ENCODE peak calls at places on chromosomes 6 and 20, in seven cellular contexts. F, U, D, L, Z, H and A are unnamed samples.
A peak's percentile ranks its signal among the peaks of the same experiment; 100 is the strongest.

GRCh38 chr20:49699200-49699992 is 14.3 kb downstream of the B4GALT5 start:
- DNase-seq in F (no peak), U (no peak), D (peak; percentile 34), L (no peak), Z (peak; percentile 66), H (no peak), A (no peak)

GRCh38 chr6:131101911-131102680 is 33.2 kb upstream of the AKAP7 start:
- DNase-seq in F (no peak), U (no peak), D (no peak), L (no peak), Z (peak; percentile 5), H (no peak), A (no peak)

GRCh38 chr20:10680571-10680970 is 6.8 kb upstream of the JAG1 start:
- DNase-seq in F (no peak), U (no peak), D (no peak), L (no peak), Z (no peak), H (no peak), A (no peak)

GRCh38 chr6:144897441-144897921 is 612.3 kb downstream of the UTRN start:
- DNase-seq in F (no peak), U (peak; percentile 94), D (peak; percentile 85), L (no peak), Z (peak; percentile 89), H (no peak), A (no peak)

GRCh38 chr20:51528263-51529026 is 14.1 kb downstream of the NFATC2 start:
- DNase-seq in F (no peak), U (no peak), D (no peak), L (no peak), Z (no peak), H (no peak), A (no peak)

GRCh38 chr20:16397053-16397452 is 176.2 kb downstream of the KIF16B start:
- DNase-seq in F (no peak), U (no peak), D (no peak), L (peak; percentile 67), Z (no peak), H (no peak), A (no peak)

GRCh38 chr6:79167931-79168694 is 66.4 kb downstream of the HMGN3 start:
- DNase-seq in F (no peak), U (no peak), D (no peak), L (no peak), Z (no peak), H (no peak), A (no peak)

GRCh38 chr20:46302119-46302518 is 6.2 kb downstream of the CDH22 start:
- DNase-seq in F (no peak), U (no peak), D (no peak), L (no peak), Z (no peak), H (no peak), A (no peak)

DNA sequence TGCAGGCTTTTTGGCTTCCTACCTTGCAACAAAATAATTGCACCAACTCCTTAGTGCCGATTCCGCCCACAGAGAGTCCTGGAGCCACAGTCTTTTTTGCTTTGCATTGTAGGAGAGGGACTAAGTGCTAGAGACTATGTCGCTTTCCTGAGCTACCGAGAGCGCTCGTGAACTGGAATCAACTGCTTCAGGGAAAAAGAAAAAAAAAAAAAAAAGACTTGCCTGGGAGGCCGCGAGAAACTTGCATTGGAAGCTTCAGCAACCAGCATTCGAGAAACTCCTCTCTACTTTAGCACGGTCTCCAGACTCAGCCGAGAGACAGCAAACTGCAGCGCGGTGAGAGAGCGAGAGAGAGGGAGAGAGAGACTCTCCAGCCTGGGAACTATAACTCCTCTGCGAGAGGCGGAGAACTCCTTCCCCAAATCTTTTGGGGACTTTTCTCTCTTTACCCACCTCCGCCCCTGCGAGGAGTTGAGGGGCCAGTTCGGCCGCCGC is 423 bp downstream of the SOX4 start:
- DNase-seq in F (no peak), U (no peak), D (no peak), L (no peak), Z (peak; percentile 70), H (no peak), A (no peak)
- TF ChIP-seq CTCF in F (no peak), U (no peak), D (no peak), L (no peak), Z (no peak), H (no peak), A (no peak)

GRCh38 chr6:154277578-154278128 is 79.0 kb downstream of the IPCEF1 start:
- DNase-seq in F (no peak), U (no peak), D (no peak), L (no peak), Z (no peak), H (no peak), A (no peak)
- TF ChIP-seq CTCF in F (no peak), U (no peak), D (no peak), L (no peak), Z (peak; percentile 38), H (no peak), A (peak; percentile 26)

DNA sequence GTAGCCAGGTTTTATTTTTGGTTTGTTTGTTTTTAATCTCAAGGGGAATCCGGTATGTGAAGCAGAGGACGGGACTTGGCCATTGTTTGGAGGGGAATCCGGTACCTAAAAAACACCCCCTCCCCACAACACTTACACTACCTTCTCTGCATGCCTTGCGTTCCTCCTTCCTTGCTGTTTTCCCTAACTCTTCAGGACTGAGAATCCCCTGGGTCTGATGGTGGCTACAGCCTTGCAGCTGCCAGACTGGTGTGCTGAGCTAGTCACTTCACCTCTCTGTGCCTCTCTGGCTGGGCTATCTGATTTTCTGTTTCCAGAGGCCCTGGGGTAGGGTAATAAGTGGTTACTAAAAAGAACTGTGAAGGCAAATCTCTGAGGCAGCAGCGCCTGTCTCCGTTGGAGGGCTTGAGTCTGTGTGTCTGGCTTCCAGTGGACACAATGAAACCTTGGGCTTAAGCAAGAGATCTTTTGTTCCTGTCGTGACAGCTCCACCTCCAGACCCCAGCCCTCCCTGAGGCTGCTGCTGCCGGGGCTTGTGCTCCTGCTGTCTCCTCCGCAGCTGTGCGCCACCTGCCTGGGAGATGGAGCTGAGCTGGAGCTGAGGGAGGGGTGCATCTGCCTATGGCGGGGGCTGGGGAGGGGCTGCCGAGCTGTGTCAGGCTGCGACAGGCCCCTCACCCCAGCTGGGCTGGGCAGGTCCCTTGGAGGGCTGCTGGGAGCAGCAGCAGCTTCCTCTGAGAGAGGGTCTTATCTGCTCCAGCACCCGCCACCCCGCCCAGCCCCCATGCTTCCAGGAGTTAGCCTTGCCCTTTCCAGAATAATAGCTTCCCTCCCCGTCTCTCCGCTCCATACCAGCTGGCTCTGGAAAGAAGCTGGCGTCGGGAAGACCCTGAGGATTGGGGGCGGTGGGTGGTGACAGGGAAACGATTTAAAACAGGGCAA is 65.8 kb upstream of the CCDC167 start:
- DNase-seq in F (peak; percentile 97), U (no peak), D (no peak), L (no peak), Z (no peak), H (no peak), A (no peak)
- TF ChIP-seq CTCF in F (no peak), U (no peak), D (peak; percentile 11), L (no peak), Z (no peak), H (no peak), A (no peak)

DNA sequence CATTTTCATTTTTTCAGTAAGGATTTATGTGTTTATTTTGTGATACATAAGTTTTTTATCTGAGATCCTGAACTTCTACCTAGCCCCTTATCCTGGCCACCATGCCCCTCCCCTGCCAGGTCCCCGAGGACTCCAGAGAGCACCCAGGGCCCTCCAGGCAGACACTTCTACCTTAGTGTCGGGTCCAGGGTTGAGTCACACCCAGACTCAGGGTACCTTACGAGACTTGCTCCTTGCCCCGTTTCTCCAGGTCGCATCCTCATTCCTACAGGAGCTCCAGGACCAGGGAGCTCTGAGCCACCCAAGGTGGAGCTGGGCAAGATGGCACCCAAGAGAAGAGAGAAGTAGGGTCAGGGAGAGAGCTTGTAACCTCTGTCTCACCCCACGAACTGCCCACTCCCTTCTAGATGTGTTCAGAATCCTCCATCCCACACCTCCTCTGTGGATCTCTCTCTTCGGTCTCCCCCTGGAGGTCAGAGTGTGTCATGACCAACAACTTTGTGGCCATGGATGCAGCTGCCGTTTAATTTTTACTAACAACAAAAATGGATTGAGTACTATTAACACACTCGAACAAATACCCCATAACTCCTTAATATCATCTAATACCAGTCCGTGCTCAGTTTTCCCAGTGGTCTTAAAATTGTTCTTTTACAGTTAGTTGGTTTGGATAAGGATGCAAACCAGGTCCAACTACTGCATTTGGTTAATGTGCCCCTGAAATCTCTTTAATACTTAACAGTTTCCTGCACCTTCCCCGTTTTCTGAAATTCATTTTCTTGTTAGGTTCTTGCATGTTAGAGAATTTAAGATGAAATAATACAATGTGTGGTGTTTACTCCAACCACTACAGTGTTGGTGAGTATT is 130.6 kb upstream of the INSM1 start:
- DNase-seq in F (peak; percentile 60), U (no peak), D (no peak), L (no peak), Z (peak; percentile 2), H (no peak), A (no peak)
- TF ChIP-seq CTCF in F (peak; percentile 86), U (peak; percentile 81), D (peak; percentile 78), L (peak; percentile 79), Z (peak; percentile 78), H (peak; percentile 74), A (peak; percentile 83)

DNA sequence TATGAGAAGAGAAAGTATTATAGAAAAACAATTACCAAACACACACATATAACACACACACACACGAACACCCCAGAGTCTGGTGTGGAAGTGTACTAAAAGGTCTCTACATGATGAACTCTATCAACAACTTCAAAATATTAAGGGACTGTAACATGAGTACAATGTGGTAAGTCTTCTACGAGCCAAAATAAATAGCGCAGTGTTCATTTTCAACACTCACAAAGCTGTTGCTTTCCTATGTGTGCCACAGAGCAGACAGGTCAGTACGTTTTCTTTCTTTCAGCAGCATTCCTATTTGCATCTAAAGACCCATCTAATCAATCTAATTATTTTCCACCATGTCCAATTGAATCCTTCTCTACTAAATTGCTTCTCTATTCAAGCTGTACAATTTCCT is 12.1 kb upstream of the CNKSR3 start:
- DNase-seq in F (no peak), U (no peak), D (no peak), L (no peak), Z (no peak), H (no peak), A (no peak)
- TF ChIP-seq CTCF in F (no peak), U (no peak), D (no peak), L (no peak), Z (no peak), H (no peak), A (no peak)

GRCh38 chr6:30554962-30555361 is 1.3 kb downstream of the GNL1 start:
- DNase-seq in F (no peak), U (no peak), D (no peak), L (no peak), Z (no peak), H (no peak), A (no peak)

GRCh38 chr6:30556964-30557682 is at the start of gene PRR3:
- DNase-seq in F (peak; percentile 92), U (peak; percentile 44), D (peak; percentile 66), L (peak; percentile 77), Z (peak; percentile 89), H (peak; percentile 94), A (no peak)

GRCh38 chr6:30555428-30556005 is 772 bp downstream of the GNL1 start:
- DNase-seq in F (peak; percentile 54), U (no peak), D (no peak), L (peak; percentile 53), Z (peak; percentile 9), H (peak; percentile 84), A (no peak)

GRCh38 chr6:30556714-30556963 is 350 bp upstream of the GNL1 start:
- DNase-seq in F (peak; percentile 81), U (no peak), D (no peak), L (peak; percentile 88), Z (no peak), H (peak; percentile 95), A (no peak)

GRCh38 chr6:30556006-30556713 is at the start of gene GNL1:
- DNase-seq in F (peak; percentile 89), U (peak; percentile 30), D (peak; percentile 62), L (peak; percentile 92), Z (peak; percentile 89), H (peak; percentile 99), A (peak; percentile 98)
- TF ChIP-seq CTCF in F (no peak), U (no peak), D (no peak), L (peak; percentile 15), Z (peak; percentile 34), H (no peak), A (peak; percentile 11)